ENCODE peak calls at places on chromosomes 13 and 19, in eight cellular contexts. One of them, this sample, is unnamed.

GRCh38 chr19:51367565-51368365 is 1.0 kb downstream of the CLDND2 start:
- DNase-seq in CD8-positive, alpha-beta T cell: peak; percentile 97
- DNase-seq in ascending aorta: peak; percentile 100
- DNase-seq in cardiac muscle cell: peak; percentile 100
- DNase-seq in uterus: peak; percentile 100
- DNase-seq in fibroblast of mammary gland: peak; percentile 98
- DNase-seq in left ventricle myocardium inferior: peak; percentile 99
- DNase-seq in fibroblast of lung: peak; percentile 98
- DNase-seq in this sample: peak; percentile 99

GRCh38 chr19:30082611-30083010 is 140.6 kb downstream of the URI1 start:
- DNase-seq in left ventricle myocardium inferior: no peak
- DNase-seq in fibroblast of mammary gland: no peak
- DNase-seq in uterus: no peak
- DNase-seq in fibroblast of lung: no peak
- DNase-seq in CD8-positive, alpha-beta T cell: no peak
- DNase-seq in ascending aorta: no peak
- DNase-seq in cardiac muscle cell: no peak
- DNase-seq in this sample: no peak

GRCh38 chr13:110560606-110561334 is 752 bp downstream of the RAB20 start:
- DNase-seq in fibroblast of mammary gland: no peak
- DNase-seq in uterus: peak; percentile 33
- DNase-seq in left ventricle myocardium inferior: peak; percentile 29
- DNase-seq in CD8-positive, alpha-beta T cell: no peak
- DNase-seq in fibroblast of lung: no peak
- DNase-seq in cardiac muscle cell: peak; percentile 36
- DNase-seq in ascending aorta: peak; percentile 76
- DNase-seq in this sample: no peak

GRCh38 chr19:23992348-23992747 is 77.7 kb downstream of the ZNF726 start:
- DNase-seq in cardiac muscle cell: no peak
- DNase-seq in uterus: no peak
- DNase-seq in ascending aorta: no peak
- DNase-seq in left ventricle myocardium inferior: no peak
- DNase-seq in fibroblast of lung: no peak
- DNase-seq in fibroblast of mammary gland: no peak
- DNase-seq in CD8-positive, alpha-beta T cell: no peak
- DNase-seq in this sample: no peak

GRCh38 chr19:38502410-38503143 is 69.1 kb downstream of the RYR1 start:
- DNase-seq in left ventricle myocardium inferior: no peak
- DNase-seq in uterus: no peak
- DNase-seq in fibroblast of lung: no peak
- DNase-seq in fibroblast of mammary gland: no peak
- DNase-seq in cardiac muscle cell: no peak
- DNase-seq in CD8-positive, alpha-beta T cell: no peak
- DNase-seq in ascending aorta: no peak
- DNase-seq in this sample: no peak

GRCh38 chr13:105441406-105441805 is 1094.1 kb downstream of the EFNB2 start:
- DNase-seq in uterus: no peak
- DNase-seq in cardiac muscle cell: no peak
- DNase-seq in fibroblast of lung: no peak
- DNase-seq in ascending aorta: no peak
- DNase-seq in left ventricle myocardium inferior: no peak
- DNase-seq in CD8-positive, alpha-beta T cell: no peak
- DNase-seq in fibroblast of mammary gland: no peak
- DNase-seq in this sample: no peak

GRCh38 chr13:40403509-40404241 is 262.8 kb downstream of the FOXO1 start:
- DNase-seq in ascending aorta: no peak
- DNase-seq in uterus: no peak
- DNase-seq in left ventricle myocardium inferior: no peak
- DNase-seq in cardiac muscle cell: no peak
- DNase-seq in fibroblast of mammary gland: no peak
- DNase-seq in fibroblast of lung: no peak
- DNase-seq in CD8-positive, alpha-beta T cell: no peak
- DNase-seq in this sample: no peak

GRCh38 chr19:1752009-1752756 is 1.1 kb upstream of the ONECUT3 start:
- DNase-seq in uterus: no peak
- DNase-seq in fibroblast of mammary gland: no peak
- DNase-seq in fibroblast of lung: no peak
- DNase-seq in cardiac muscle cell: no peak
- DNase-seq in ascending aorta: no peak
- DNase-seq in CD8-positive, alpha-beta T cell: no peak
- DNase-seq in left ventricle myocardium inferior: no peak
- DNase-seq in this sample: no peak

GRCh38 chr19:2049741-2050348 is 1.2 kb downstream of the MKNK2 start:
- DNase-seq in fibroblast of mammary gland: peak; percentile 67
- DNase-seq in CD8-positive, alpha-beta T cell: peak; percentile 73
- DNase-seq in left ventricle myocardium inferior: peak; percentile 83
- DNase-seq in ascending aorta: peak; percentile 92
- DNase-seq in cardiac muscle cell: peak; percentile 70
- DNase-seq in uterus: peak; percentile 81
- DNase-seq in fibroblast of lung: peak; percentile 74
- DNase-seq in this sample: peak; percentile 80

GRCh38 chr13:74576504-74576903 is 442.3 kb upstream of the KLF12 start:
- DNase-seq in ascending aorta: no peak
- DNase-seq in uterus: no peak
- DNase-seq in CD8-positive, alpha-beta T cell: no peak
- DNase-seq in cardiac muscle cell: no peak
- DNase-seq in fibroblast of mammary gland: no peak
- DNase-seq in left ventricle myocardium inferior: no peak
- DNase-seq in fibroblast of lung: no peak
- DNase-seq in this sample: no peak

GRCh38 chr13:84655677-84656076 is 773.4 kb upstream of the SLITRK1 start:
- DNase-seq in fibroblast of mammary gland: peak; percentile 43
- DNase-seq in left ventricle myocardium inferior: no peak
- DNase-seq in cardiac muscle cell: peak; percentile 31
- DNase-seq in uterus: no peak
- DNase-seq in ascending aorta: no peak
- DNase-seq in CD8-positive, alpha-beta T cell: no peak
- DNase-seq in fibroblast of lung: peak; percentile 82
- DNase-seq in this sample: no peak

GRCh38 chr19:3683405-3683865 is 16.8 kb downstream of the PIP5K1C start:
- DNase-seq in CD8-positive, alpha-beta T cell: no peak
- DNase-seq in cardiac muscle cell: peak; percentile 76
- DNase-seq in fibroblast of lung: peak; percentile 84
- DNase-seq in ascending aorta: no peak
- DNase-seq in fibroblast of mammary gland: peak; percentile 54
- DNase-seq in left ventricle myocardium inferior: peak; percentile 55
- DNase-seq in uterus: peak; percentile 81
- DNase-seq in this sample: no peak

GRCh38 chr19:52734340-52734892 is 428 bp downstream of the ZNF611 start:
- DNase-seq in left ventricle myocardium inferior: peak; percentile 24
- DNase-seq in fibroblast of mammary gland: peak; percentile 2
- DNase-seq in fibroblast of lung: peak; percentile 22
- DNase-seq in cardiac muscle cell: peak; percentile 9
- DNase-seq in ascending aorta: no peak
- DNase-seq in CD8-positive, alpha-beta T cell: no peak
- DNase-seq in uterus: peak; percentile 22
- DNase-seq in this sample: no peak

GRCh38 chr19:54456423-54457373 is 6.9 kb downstream of the LENG9 start:
- DNase-seq in fibroblast of lung: no peak
- DNase-seq in fibroblast of mammary gland: no peak
- DNase-seq in ascending aorta: no peak
- DNase-seq in cardiac muscle cell: no peak
- DNase-seq in uterus: no peak
- DNase-seq in CD8-positive, alpha-beta T cell: no peak
- DNase-seq in left ventricle myocardium inferior: no peak
- DNase-seq in this sample: no peak

GRCh38 chr13:101127741-101128353 is 288.5 kb downstream of the NALCN start:
- DNase-seq in ascending aorta: no peak
- DNase-seq in uterus: no peak
- DNase-seq in fibroblast of mammary gland: peak; percentile 61
- DNase-seq in cardiac muscle cell: peak; percentile 62
- DNase-seq in fibroblast of lung: peak; percentile 27
- DNase-seq in CD8-positive, alpha-beta T cell: peak; percentile 12
- DNase-seq in left ventricle myocardium inferior: no peak
- DNase-seq in this sample: peak; percentile 23

GRCh38 chr19:29265436-29265835 is 52.5 kb upstream of the UQCRFS1 start:
- DNase-seq in ascending aorta: no peak
- DNase-seq in cardiac muscle cell: no peak
- DNase-seq in fibroblast of lung: no peak
- DNase-seq in fibroblast of mammary gland: no peak
- DNase-seq in left ventricle myocardium inferior: no peak
- DNase-seq in CD8-positive, alpha-beta T cell: no peak
- DNase-seq in uterus: no peak
- DNase-seq in this sample: no peak

GRCh38 chr19:19034204-19034624 is 811 bp downstream of the ARMC6 start:
- DNase-seq in fibroblast of lung: peak; percentile 60
- DNase-seq in CD8-positive, alpha-beta T cell: peak; percentile 64
- DNase-seq in left ventricle myocardium inferior: no peak
- DNase-seq in ascending aorta: peak; percentile 72
- DNase-seq in uterus: no peak
- DNase-seq in cardiac muscle cell: peak; percentile 71
- DNase-seq in fibroblast of mammary gland: peak; percentile 73
- DNase-seq in this sample: no peak

GRCh38 chr19:49491804-49492572 is 4.2 kb upstream of the RPS11 start:
- DNase-seq in left ventricle myocardium inferior: no peak
- DNase-seq in CD8-positive, alpha-beta T cell: no peak
- DNase-seq in fibroblast of lung: no peak
- DNase-seq in uterus: no peak
- DNase-seq in fibroblast of mammary gland: no peak
- DNase-seq in ascending aorta: no peak
- DNase-seq in cardiac muscle cell: no peak
- DNase-seq in this sample: no peak

GRCh38 chr13:58907347-58907746 is 1256.4 kb downstream of the DIAPH3 start:
- DNase-seq in fibroblast of lung: no peak
- DNase-seq in left ventricle myocardium inferior: no peak
- DNase-seq in uterus: no peak
- DNase-seq in fibroblast of mammary gland: no peak
- DNase-seq in CD8-positive, alpha-beta T cell: no peak
- DNase-seq in cardiac muscle cell: peak; percentile 14
- DNase-seq in ascending aorta: no peak
- DNase-seq in this sample: no peak

GRCh38 chr13:44487989-44488388 is 88.1 kb downstream of the TSC22D1 start:
- DNase-seq in fibroblast of lung: no peak
- DNase-seq in ascending aorta: no peak
- DNase-seq in CD8-positive, alpha-beta T cell: no peak
- DNase-seq in fibroblast of mammary gland: no peak
- DNase-seq in cardiac muscle cell: no peak
- DNase-seq in uterus: no peak
- DNase-seq in left ventricle myocardium inferior: no peak
- DNase-seq in this sample: no peak

GRCh38 chr19:45998834-45999233 is 3.6 kb downstream of the CCDC61 start:
- DNase-seq in ascending aorta: no peak
- DNase-seq in uterus: no peak
- DNase-seq in CD8-positive, alpha-beta T cell: no peak
- DNase-seq in left ventricle myocardium inferior: no peak
- DNase-seq in fibroblast of lung: no peak
- DNase-seq in cardiac muscle cell: no peak
- DNase-seq in fibroblast of mammary gland: no peak
- DNase-seq in this sample: no peak

GRCh38 chr19:11970174-11970573 is 5.3 kb downstream of the ZNF763 start:
- DNase-seq in ascending aorta: no peak
- DNase-seq in fibroblast of mammary gland: no peak
- DNase-seq in left ventricle myocardium inferior: no peak
- DNase-seq in cardiac muscle cell: no peak
- DNase-seq in fibroblast of lung: no peak
- DNase-seq in uterus: no peak
- DNase-seq in CD8-positive, alpha-beta T cell: no peak
- DNase-seq in this sample: no peak

GRCh38 chr19:11964858-11965645 is at the start of gene ZNF763:
- DNase-seq in left ventricle myocardium inferior: peak; percentile 95
- DNase-seq in fibroblast of mammary gland: peak; percentile 63
- DNase-seq in uterus: peak; percentile 93
- DNase-seq in fibroblast of lung: peak; percentile 68
- DNase-seq in ascending aorta: peak; percentile 97
- DNase-seq in CD8-positive, alpha-beta T cell: peak; percentile 93
- DNase-seq in cardiac muscle cell: peak; percentile 88
- DNase-seq in this sample: peak; percentile 96

GRCh38 chr19:11963566-11964355 is 1.1 kb upstream of the ZNF763 start:
- DNase-seq in uterus: peak; percentile 79
- DNase-seq in cardiac muscle cell: peak; percentile 85
- DNase-seq in CD8-positive, alpha-beta T cell: peak; percentile 75
- DNase-seq in left ventricle myocardium inferior: peak; percentile 88
- DNase-seq in fibroblast of mammary gland: peak; percentile 66
- DNase-seq in ascending aorta: peak; percentile 90
- DNase-seq in fibroblast of lung: peak; percentile 26
- DNase-seq in this sample: peak; percentile 70

GRCh38 chr19:11964496-11964857 is 363 bp upstream of the ZNF763 start:
- DNase-seq in fibroblast of mammary gland: no peak
- DNase-seq in ascending aorta: no peak
- DNase-seq in cardiac muscle cell: no peak
- DNase-seq in uterus: no peak
- DNase-seq in CD8-positive, alpha-beta T cell: no peak
- DNase-seq in fibroblast of lung: no peak
- DNase-seq in left ventricle myocardium inferior: peak; percentile 27
- DNase-seq in this sample: peak; percentile 38
- TF ChIP-seq CTCF in fibroblast of mammary gland: peak; percentile 17
- TF ChIP-seq CTCF in ascending aorta: peak; percentile 25
- TF ChIP-seq CTCF in cardiac muscle cell: peak; percentile 34
- TF ChIP-seq CTCF in uterus: peak; percentile 11
- TF ChIP-seq CTCF in CD8-positive, alpha-beta T cell: no peak
- TF ChIP-seq CTCF in fibroblast of lung: peak; percentile 23
- TF ChIP-seq CTCF in left ventricle myocardium inferior: no peak
- TF ChIP-seq CTCF in this sample: no peak

GRCh38 chr19:7679017-7679720 is 1.5 kb upstream of the TRAPPC5 start:
- DNase-seq in fibroblast of lung: no peak
- DNase-seq in CD8-positive, alpha-beta T cell: peak; percentile 69
- DNase-seq in ascending aorta: no peak
- DNase-seq in uterus: no peak
- DNase-seq in left ventricle myocardium inferior: no peak
- DNase-seq in cardiac muscle cell: no peak
- DNase-seq in fibroblast of mammary gland: no peak
- DNase-seq in this sample: peak; percentile 36
- TF ChIP-seq CTCF in fibroblast of lung: no peak
- TF ChIP-seq CTCF in CD8-positive, alpha-beta T cell: peak; percentile 54
- TF ChIP-seq CTCF in ascending aorta: no peak
- TF ChIP-seq CTCF in uterus: no peak
- TF ChIP-seq CTCF in left ventricle myocardium inferior: no peak
- TF ChIP-seq CTCF in cardiac muscle cell: no peak
- TF ChIP-seq CTCF in fibroblast of mammary gland: no peak
- TF ChIP-seq CTCF in this sample: no peak

DNA sequence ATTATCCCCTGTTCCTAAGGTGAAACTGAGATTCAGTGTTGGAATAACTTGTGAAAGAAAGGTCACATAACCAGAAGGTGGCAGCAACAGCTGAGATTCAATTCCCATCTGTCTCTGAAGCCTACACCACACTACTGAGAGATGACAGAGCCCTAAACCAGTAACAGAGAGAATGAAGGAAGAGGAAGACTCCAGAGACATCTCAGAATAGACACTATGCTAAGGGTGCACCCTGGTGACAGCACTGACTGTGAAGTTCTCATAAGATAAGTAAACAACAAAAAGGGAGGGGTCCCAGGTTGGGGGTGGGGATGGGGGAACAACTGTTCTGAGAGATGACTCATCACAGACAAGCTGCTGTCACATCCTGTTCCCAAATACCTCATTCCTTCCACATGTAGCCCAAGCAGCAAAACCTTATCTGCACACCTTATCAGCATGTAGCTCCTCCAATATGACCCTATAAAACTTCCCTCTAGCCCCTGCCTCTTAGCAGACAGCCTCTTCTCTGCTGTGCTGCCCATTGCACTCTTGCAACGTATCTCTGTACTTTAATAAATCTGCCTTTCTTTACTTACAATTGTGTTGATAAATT is 46.5 kb downstream of the UTP14C start:
- DNase-seq in fibroblast of lung: peak; percentile 20
- DNase-seq in CD8-positive, alpha-beta T cell: no peak
- DNase-seq in ascending aorta: no peak
- DNase-seq in left ventricle myocardium inferior: no peak
- DNase-seq in fibroblast of mammary gland: peak; percentile 45
- DNase-seq in cardiac muscle cell: peak; percentile 48
- DNase-seq in uterus: no peak
- DNase-seq in this sample: no peak
- TF ChIP-seq CTCF in fibroblast of lung: no peak
- TF ChIP-seq CTCF in CD8-positive, alpha-beta T cell: no peak
- TF ChIP-seq CTCF in ascending aorta: no peak
- TF ChIP-seq CTCF in left ventricle myocardium inferior: peak; percentile 34
- TF ChIP-seq CTCF in fibroblast of mammary gland: peak; percentile 24
- TF ChIP-seq CTCF in cardiac muscle cell: peak; percentile 30
- TF ChIP-seq CTCF in uterus: no peak
- TF ChIP-seq CTCF in this sample: no peak

GRCh38 chr19:32397736-32398135 is 7.8 kb upstream of the DPY19L3 start:
- DNase-seq in uterus: no peak
- DNase-seq in ascending aorta: no peak
- DNase-seq in CD8-positive, alpha-beta T cell: no peak
- DNase-seq in cardiac muscle cell: peak; percentile 78
- DNase-seq in left ventricle myocardium inferior: no peak
- DNase-seq in fibroblast of mammary gland: peak; percentile 90
- DNase-seq in fibroblast of lung: peak; percentile 79
- DNase-seq in this sample: no peak
- TF ChIP-seq CTCF in uterus: no peak
- TF ChIP-seq CTCF in ascending aorta: no peak
- TF ChIP-seq CTCF in CD8-positive, alpha-beta T cell: no peak
- TF ChIP-seq CTCF in cardiac muscle cell: no peak
- TF ChIP-seq CTCF in left ventricle myocardium inferior: no peak
- TF ChIP-seq CTCF in fibroblast of mammary gland: no peak
- TF ChIP-seq CTCF in fibroblast of lung: no peak
- TF ChIP-seq CTCF in this sample: no peak

This sample was measured in dorsolateral prefrontal cortex.